ENCODE peak calls at places on chromosomes 2 and 18, in four cellular contexts. One of them, this sample, is unnamed.

GRCh38 chr2:137117385-137117784 is 352.0 kb downstream of the THSD7B start:
- DNase-seq in transverse colon: no peak
- DNase-seq in A549: no peak
- DNase-seq in tibial nerve: no peak
- DNase-seq in this sample: no peak

GRCh38 chr2:176085861-176086771 is 2.4 kb upstream of the EVX2 start:
- DNase-seq in A549: no peak
- DNase-seq in tibial nerve: no peak
- DNase-seq in transverse colon: peak
- DNase-seq in this sample: no peak

GRCh38 chr2:119315241-119315925 is 51.3 kb downstream of the C2orf76 start:
- DNase-seq in transverse colon: no peak
- DNase-seq in tibial nerve: no peak
- DNase-seq in A549: no peak
- DNase-seq in this sample: no peak

GRCh38 chr2:85920810-85921545 is 32.2 kb upstream of the ST3GAL5 start:
- DNase-seq in A549: peak
- DNase-seq in transverse colon: no peak
- DNase-seq in tibial nerve: no peak
- DNase-seq in this sample: no peak

GRCh38 chr2:41326801-41327200 is 721.0 kb upstream of the PKDCC start:
- DNase-seq in A549: no peak
- DNase-seq in transverse colon: no peak
- DNase-seq in tibial nerve: no peak
- DNase-seq in this sample: no peak

GRCh38 chr2:114784046-114784445 is 341.6 kb downstream of the DPP10 start:
- DNase-seq in A549: no peak
- DNase-seq in tibial nerve: no peak
- DNase-seq in transverse colon: no peak
- DNase-seq in this sample: no peak

GRCh38 chr2:72001937-72002690 is 145.5 kb downstream of the CYP26B1 start:
- DNase-seq in A549: no peak
- DNase-seq in transverse colon: no peak
- DNase-seq in tibial nerve: no peak
- DNase-seq in this sample: no peak

GRCh38 chr2:205680067-205680466 is 2.2 kb upstream of the NRP2 start:
- DNase-seq in A549: peak
- DNase-seq in transverse colon: peak
- DNase-seq in tibial nerve: no peak
- DNase-seq in this sample: no peak

GRCh38 chr18:67310826-67311225 is 205.7 kb downstream of the DSEL start:
- DNase-seq in transverse colon: no peak
- DNase-seq in A549: no peak
- DNase-seq in tibial nerve: no peak
- DNase-seq in this sample: no peak

GRCh38 chr18:27423581-27423980 is 238.5 kb upstream of the CHST9 start:
- DNase-seq in tibial nerve: no peak
- DNase-seq in A549: no peak
- DNase-seq in transverse colon: no peak
- DNase-seq in this sample: no peak

GRCh38 chr2:240411261-240412160 is 24.0 kb upstream of the GPC1 start:
- DNase-seq in tibial nerve: peak
- DNase-seq in transverse colon: no peak
- DNase-seq in A549: no peak
- DNase-seq in this sample: peak

GRCh38 chr18:23194150-23194968 is 59.1 kb downstream of the CABLES1 start:
- DNase-seq in transverse colon: no peak
- DNase-seq in A549: no peak
- DNase-seq in tibial nerve: no peak
- DNase-seq in this sample: no peak

GRCh38 chr2:72263043-72263780 is 115.5 kb upstream of the CYP26B1 start:
- DNase-seq in A549: no peak
- DNase-seq in transverse colon: no peak
- DNase-seq in tibial nerve: no peak
- DNase-seq in this sample: no peak

GRCh38 chr2:211568439-211568838 is 970.2 kb downstream of the ERBB4 start:
- DNase-seq in tibial nerve: no peak
- DNase-seq in A549: no peak
- DNase-seq in transverse colon: no peak
- DNase-seq in this sample: no peak

GRCh38 chr2:70607121-70607551 is 53.5 kb upstream of the TGFA start:
- DNase-seq in A549: no peak
- DNase-seq in tibial nerve: no peak
- DNase-seq in transverse colon: no peak
- DNase-seq in this sample: no peak

GRCh38 chr2:213015387-213016165 is 135.8 kb downstream of the IKZF2 start:
- DNase-seq in transverse colon: no peak
- DNase-seq in tibial nerve: no peak
- DNase-seq in A549: no peak
- DNase-seq in this sample: no peak

GRCh38 chr2:143705108-143705686 is 576.0 kb downstream of the ARHGAP15 start:
- DNase-seq in tibial nerve: no peak
- DNase-seq in A549: no peak
- DNase-seq in transverse colon: no peak
- DNase-seq in this sample: no peak

GRCh38 chr2:68855550-68855949 is 15.6 kb downstream of the BMP10 start:
- DNase-seq in transverse colon: no peak
- DNase-seq in tibial nerve: no peak
- DNase-seq in A549: no peak
- DNase-seq in this sample: no peak

GRCh38 chr2:189131986-189132385 is 47.6 kb downstream of the COL5A2 start:
- DNase-seq in A549: no peak
- DNase-seq in tibial nerve: no peak
- DNase-seq in transverse colon: no peak
- DNase-seq in this sample: no peak

GRCh38 chr2:189819297-189819704 is 35.1 kb downstream of the PMS1 start:
- DNase-seq in A549: no peak
- DNase-seq in tibial nerve: no peak
- DNase-seq in transverse colon: no peak
- DNase-seq in this sample: no peak

GRCh38 chr18:9743200-9744016 is 35.3 kb downstream of the RAB31 start:
- DNase-seq in A549: peak
- DNase-seq in tibial nerve: no peak
- DNase-seq in transverse colon: no peak
- DNase-seq in this sample: peak

GRCh38 chr2:216286616-216287231 is 85.6 kb downstream of the MARCHF4 start:
- DNase-seq in tibial nerve: no peak
- DNase-seq in transverse colon: no peak
- DNase-seq in A549: no peak
- DNase-seq in this sample: no peak

GRCh38 chr2:135055182-135055786 is 3.2 kb downstream of the RAB3GAP1 start:
- DNase-seq in tibial nerve: no peak
- DNase-seq in transverse colon: no peak
- DNase-seq in A549: no peak
- DNase-seq in this sample: no peak

GRCh38 chr18:10234281-10234680 is 220.2 kb upstream of the APCDD1 start:
- DNase-seq in tibial nerve: no peak
- DNase-seq in transverse colon: no peak
- DNase-seq in A549: no peak
- DNase-seq in this sample: no peak

GRCh38 chr18:69097349-69097748 is 299.5 kb downstream of the CCDC102B start:
- DNase-seq in transverse colon: no peak
- DNase-seq in tibial nerve: no peak
- DNase-seq in A549: no peak
- DNase-seq in this sample: no peak

GRCh38 chr2:238099709-238100048 is 461 bp upstream of the ESPNL start:
- DNase-seq in A549: no peak
- DNase-seq in tibial nerve: peak
- DNase-seq in transverse colon: no peak
- DNase-seq in this sample: no peak

GRCh38 chr2:144645055-144645778 is 125.3 kb upstream of the ZEB2 start:
- DNase-seq in A549: no peak
- DNase-seq in tibial nerve: no peak
- DNase-seq in transverse colon: no peak
- DNase-seq in this sample: no peak

GRCh38 chr2:204749319-204749718 is 204.0 kb downstream of the PARD3B start:
- DNase-seq in tibial nerve: no peak
- DNase-seq in transverse colon: no peak
- DNase-seq in A549: no peak
- DNase-seq in this sample: no peak

GRCh38 chr18:45916302-45916701 is 50.8 kb downstream of the EPG5 start:
- DNase-seq in transverse colon: no peak
- DNase-seq in tibial nerve: no peak
- DNase-seq in A549: no peak
- DNase-seq in this sample: no peak
- TF ChIP-seq CTCF in transverse colon: no peak
- TF ChIP-seq CTCF in tibial nerve: no peak
- TF ChIP-seq CTCF in A549: no peak
- TF ChIP-seq CTCF in this sample: no peak

GRCh38 chr2:202910687-202911086 is 786 bp downstream of the WDR12 start:
- DNase-seq in tibial nerve: no peak
- DNase-seq in transverse colon: no peak
- DNase-seq in A549: no peak
- DNase-seq in this sample: no peak

GRCh38 chr2:202908186-202908585 is 3.3 kb downstream of the WDR12 start:
- DNase-seq in tibial nerve: no peak
- DNase-seq in A549: no peak
- DNase-seq in transverse colon: no peak
- DNase-seq in this sample: no peak

GRCh38 chr2:202909394-202910192 is 1.9 kb downstream of the WDR12 start:
- DNase-seq in transverse colon: no peak
- DNase-seq in tibial nerve: no peak
- DNase-seq in A549: no peak
- DNase-seq in this sample: no peak

GRCh38 chr2:202911203-202911512 is 315 bp downstream of the WDR12 start:
- DNase-seq in tibial nerve: no peak
- DNase-seq in A549: no peak
- DNase-seq in transverse colon: no peak
- DNase-seq in this sample: no peak

GRCh38 chr2:202911513-202912341 is at the start of the genes CARF and WDR12:
- DNase-seq in A549: peak
- DNase-seq in transverse colon: peak
- DNase-seq in tibial nerve: peak
- DNase-seq in this sample: peak
- TF ChIP-seq EP300 in A549: no peak
- TF ChIP-seq EP300 in transverse colon: no peak
- TF ChIP-seq EP300 in tibial nerve: peak
- TF ChIP-seq EP300 in this sample: peak

GRCh38 chr18:75210274-75211001 is at the start of gene TSHZ1:
- DNase-seq in transverse colon: peak
- DNase-seq in A549: peak
- DNase-seq in tibial nerve: no peak
- DNase-seq in this sample: peak

GRCh38 chr18:75211002-75211621 is 515 bp downstream of the TSHZ1 start:
- DNase-seq in A549: no peak
- DNase-seq in tibial nerve: no peak
- DNase-seq in transverse colon: peak
- DNase-seq in this sample: no peak

GRCh38 chr18:75212626-75213110 is 2.1 kb downstream of the TSHZ1 start:
- DNase-seq in A549: no peak
- DNase-seq in transverse colon: no peak
- DNase-seq in tibial nerve: no peak
- DNase-seq in this sample: no peak

GRCh38 chr18:75213610-75214009 is 3.0 kb downstream of the TSHZ1 start:
- DNase-seq in tibial nerve: no peak
- DNase-seq in A549: no peak
- DNase-seq in transverse colon: no peak
- DNase-seq in this sample: no peak

DNA sequence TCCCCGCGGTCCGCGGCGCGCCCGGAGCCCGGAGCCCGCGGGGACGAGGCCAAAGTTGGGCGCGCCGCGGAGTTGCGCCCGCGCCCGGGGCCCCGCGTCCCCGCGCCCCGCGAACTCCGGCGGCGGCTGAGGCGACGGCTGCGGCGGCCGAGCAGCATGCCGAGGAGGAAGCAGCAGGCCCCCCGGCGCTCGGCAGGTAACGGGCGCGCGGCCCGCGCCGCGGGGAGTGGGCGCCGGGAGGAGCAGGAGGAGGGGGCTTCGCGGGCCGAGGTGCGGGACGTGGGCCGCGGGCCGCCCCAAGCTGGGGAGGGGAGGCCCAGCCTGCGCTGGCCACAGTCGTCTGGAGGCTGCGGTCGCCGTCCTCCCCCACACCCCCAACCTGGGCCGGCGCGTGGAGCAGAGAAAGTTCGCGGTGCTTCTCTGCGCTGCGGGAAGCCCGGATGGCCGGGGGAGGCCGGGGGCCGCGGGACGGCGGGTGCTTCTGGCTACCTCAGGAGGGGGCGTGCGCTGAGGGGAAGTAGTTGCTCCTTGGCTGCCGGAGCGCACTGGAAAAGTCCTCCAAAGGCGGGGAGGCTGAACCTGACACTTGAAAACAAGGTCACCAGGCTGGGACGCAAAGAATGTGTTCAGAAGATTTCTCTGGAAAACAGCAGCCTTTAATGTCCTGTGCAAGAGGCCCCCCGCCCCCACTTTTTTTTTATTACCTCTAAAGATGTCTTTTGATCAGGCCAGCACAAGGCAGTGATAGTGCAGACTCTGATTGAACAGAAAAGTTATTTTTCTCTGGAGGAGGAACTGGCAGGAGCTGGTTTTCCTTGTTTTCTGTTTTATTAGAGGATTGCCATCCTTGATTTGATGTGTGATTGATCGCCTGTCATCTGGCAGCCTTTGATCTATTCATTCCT is 1.4 kb downstream of the TSHZ1 start:
- DNase-seq in tibial nerve: no peak
- DNase-seq in A549: no peak
- DNase-seq in transverse colon: peak
- DNase-seq in this sample: peak
- TF ChIP-seq CTCF in tibial nerve: no peak
- TF ChIP-seq CTCF in A549: no peak
- TF ChIP-seq CTCF in transverse colon: no peak
- TF ChIP-seq CTCF in this sample: no peak

DNA sequence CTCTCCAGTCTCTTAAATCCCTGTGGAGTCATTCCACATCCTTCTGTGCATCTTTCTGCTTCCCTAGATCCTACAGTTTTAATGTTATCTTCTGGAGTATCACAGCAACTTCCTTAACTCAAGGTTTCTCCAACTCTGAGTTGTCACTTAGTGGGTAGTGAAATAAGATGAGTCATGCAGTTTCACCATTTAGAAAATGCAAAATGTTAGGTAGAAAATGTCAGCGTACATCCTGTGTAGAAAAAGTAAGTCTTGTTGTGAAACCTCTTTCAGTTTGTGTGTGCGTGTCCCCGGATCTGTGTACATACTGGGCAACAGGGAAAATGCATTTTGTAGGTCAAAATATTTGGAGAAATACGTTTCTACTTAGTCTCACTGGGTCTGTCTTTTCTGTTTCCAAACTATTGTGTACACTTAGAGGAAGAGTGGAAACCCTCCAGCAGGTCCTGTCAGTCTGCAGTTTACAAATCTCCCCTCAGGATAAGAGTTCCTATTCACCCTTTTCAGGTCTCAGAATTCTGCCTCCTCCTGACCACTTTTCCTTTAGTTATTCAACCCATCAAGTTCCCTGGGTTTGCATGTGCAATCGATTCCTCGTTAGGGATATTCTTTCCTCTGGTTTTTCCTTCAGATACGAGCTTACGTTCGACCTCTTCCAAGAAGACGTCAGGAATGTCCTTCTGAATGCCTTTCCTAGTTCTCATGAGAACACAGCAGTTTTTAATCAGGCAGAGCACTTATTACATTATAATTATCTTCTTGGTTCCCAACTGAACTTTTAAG is 154.8 kb downstream of the TGIF1 start:
- DNase-seq in transverse colon: no peak
- DNase-seq in tibial nerve: no peak
- DNase-seq in A549: no peak
- DNase-seq in this sample: peak
- TF ChIP-seq EP300 in transverse colon: no peak
- TF ChIP-seq EP300 in tibial nerve: peak
- TF ChIP-seq EP300 in A549: peak
- TF ChIP-seq EP300 in this sample: no peak